ENCODE peak calls at places on chromosomes 11 and 22, in four cellular contexts. One of them, this sample, is unnamed.

GRCh38 chr11:30128269-30128932 is 102.4 kb upstream of the FSHB start:
- DNase-seq in fibroblast of mammary gland: peak; percentile 82
- DNase-seq in epithelial cell of esophagus: peak; percentile 64
- DNase-seq in Calu3: peak; percentile 4
- DNase-seq in this sample: no peak

GRCh38 chr11:118128310-118128709 is 24.3 kb downstream of the SCN4B start:
- DNase-seq in fibroblast of mammary gland: no peak
- DNase-seq in Calu3: no peak
- DNase-seq in epithelial cell of esophagus: no peak
- DNase-seq in this sample: no peak

GRCh38 chr11:27485930-27486773 is 13.6 kb upstream of the LGR4 start:
- DNase-seq in fibroblast of mammary gland: peak; percentile 67
- DNase-seq in epithelial cell of esophagus: peak; percentile 64
- DNase-seq in Calu3: peak; percentile 62
- DNase-seq in this sample: no peak

GRCh38 chr11:121426476-121427454 is 25.3 kb upstream of the SORL1 start:
- DNase-seq in epithelial cell of esophagus: no peak
- DNase-seq in fibroblast of mammary gland: no peak
- DNase-seq in Calu3: peak; percentile 16
- DNase-seq in this sample: peak; percentile 51

GRCh38 chr11:3087821-3088800 is 30.9 kb upstream of the CARS1 start:
- DNase-seq in fibroblast of mammary gland: peak; percentile 32
- DNase-seq in epithelial cell of esophagus: peak; percentile 33
- DNase-seq in Calu3: no peak
- DNase-seq in this sample: no peak

GRCh38 chr11:76768091-76769047 is 14.8 kb upstream of the TSKU start:
- DNase-seq in Calu3: no peak
- DNase-seq in epithelial cell of esophagus: peak; percentile 57
- DNase-seq in fibroblast of mammary gland: peak; percentile 20
- DNase-seq in this sample: no peak

GRCh38 chr22:23608583-23608982 is 23.5 kb downstream of the DRICH1 start:
- DNase-seq in epithelial cell of esophagus: no peak
- DNase-seq in Calu3: no peak
- DNase-seq in fibroblast of mammary gland: no peak
- DNase-seq in this sample: no peak

GRCh38 chr11:65380460-65381126 is 1.9 kb downstream of the SLC25A45 start:
- DNase-seq in Calu3: no peak
- DNase-seq in epithelial cell of esophagus: no peak
- DNase-seq in fibroblast of mammary gland: no peak
- DNase-seq in this sample: no peak

GRCh38 chr11:35619754-35620640 is 1.7 kb downstream of the FJX1 start:
- DNase-seq in Calu3: peak; percentile 49
- DNase-seq in fibroblast of mammary gland: no peak
- DNase-seq in epithelial cell of esophagus: peak; percentile 41
- DNase-seq in this sample: no peak

GRCh38 chr11:72764503-72764902 is 12.3 kb upstream of the ARAP1 start:
- DNase-seq in epithelial cell of esophagus: no peak
- DNase-seq in Calu3: no peak
- DNase-seq in fibroblast of mammary gland: no peak
- DNase-seq in this sample: no peak

GRCh38 chr11:2305140-2305861 is 3.5 kb downstream of the TSPAN32 start:
- DNase-seq in epithelial cell of esophagus: peak; percentile 68
- DNase-seq in fibroblast of mammary gland: peak; percentile 64
- DNase-seq in Calu3: peak; percentile 90
- DNase-seq in this sample: peak; percentile 74

GRCh38 chr11:95647355-95647754 is 142.2 kb downstream of the FAM76B start:
- DNase-seq in fibroblast of mammary gland: peak; percentile 82
- DNase-seq in Calu3: no peak
- DNase-seq in epithelial cell of esophagus: no peak
- DNase-seq in this sample: no peak

GRCh38 chr11:100825610-100826009 is 138.5 kb downstream of the ARHGAP42 start:
- DNase-seq in epithelial cell of esophagus: peak; percentile 33
- DNase-seq in fibroblast of mammary gland: no peak
- DNase-seq in Calu3: no peak
- DNase-seq in this sample: no peak

GRCh38 chr11:130785376-130786110 is 130.7 kb downstream of the SNX19 start:
- DNase-seq in Calu3: no peak
- DNase-seq in epithelial cell of esophagus: peak; percentile 42
- DNase-seq in fibroblast of mammary gland: peak; percentile 88
- DNase-seq in this sample: no peak

GRCh38 chr11:20031155-20032001 is 128.9 kb downstream of the DBX1 start:
- DNase-seq in epithelial cell of esophagus: peak; percentile 75
- DNase-seq in Calu3: peak; percentile 7
- DNase-seq in fibroblast of mammary gland: peak; percentile 87
- DNase-seq in this sample: no peak

GRCh38 chr11:2588809-2589537 is 110.8 kb downstream of the KCNQ1OT1 start:
- DNase-seq in Calu3: no peak
- DNase-seq in fibroblast of mammary gland: no peak
- DNase-seq in epithelial cell of esophagus: no peak
- DNase-seq in this sample: no peak

GRCh38 chr11:1744879-1745700 is 5.3 kb downstream of the IFITM10 start:
- DNase-seq in Calu3: no peak
- DNase-seq in epithelial cell of esophagus: no peak
- DNase-seq in fibroblast of mammary gland: no peak
- DNase-seq in this sample: no peak

GRCh38 chr11:73538381-73538872 is 59.5 kb downstream of the FAM168A start:
- DNase-seq in epithelial cell of esophagus: no peak
- DNase-seq in fibroblast of mammary gland: no peak
- DNase-seq in Calu3: no peak
- DNase-seq in this sample: no peak

GRCh38 chr11:113974741-113975470 is at the start of gene HTR3A:
- DNase-seq in Calu3: peak; percentile 87
- DNase-seq in epithelial cell of esophagus: peak; percentile 24
- DNase-seq in fibroblast of mammary gland: peak; percentile 8
- DNase-seq in this sample: no peak

GRCh38 chr11:35554491-35555237 is 29.2 kb upstream of the PAMR1 start:
- DNase-seq in Calu3: no peak
- DNase-seq in fibroblast of mammary gland: no peak
- DNase-seq in epithelial cell of esophagus: no peak
- DNase-seq in this sample: no peak

GRCh38 chr11:95443386-95443785 is 212.4 kb upstream of the SESN3 start:
- DNase-seq in fibroblast of mammary gland: no peak
- DNase-seq in epithelial cell of esophagus: no peak
- DNase-seq in Calu3: no peak
- DNase-seq in this sample: peak; percentile 23

GRCh38 chr11:134730096-134730495 is 318.1 kb upstream of the B3GAT1 start:
- DNase-seq in epithelial cell of esophagus: no peak
- DNase-seq in fibroblast of mammary gland: no peak
- DNase-seq in Calu3: no peak
- DNase-seq in this sample: no peak

DNA sequence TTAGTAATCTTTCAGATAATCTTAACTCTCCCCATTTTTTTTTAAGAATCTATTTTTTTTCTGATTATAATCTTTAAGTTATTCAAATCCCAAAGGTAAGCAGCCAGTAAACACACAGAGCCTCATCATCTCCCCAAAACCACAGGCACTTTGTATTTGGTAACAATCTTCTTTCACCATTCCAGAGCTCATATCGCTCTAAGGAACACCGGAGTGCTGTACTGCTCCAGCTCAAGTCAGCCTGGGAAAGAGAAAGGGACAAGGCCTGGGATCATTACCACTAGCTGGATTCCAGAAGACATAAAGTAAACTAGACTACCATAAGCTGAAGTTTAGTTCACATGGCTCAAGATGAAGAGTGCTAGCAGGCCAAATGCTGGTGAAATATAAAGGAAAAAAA is 73.0 kb upstream of the APOA1 start:
- DNase-seq in Calu3: no peak
- DNase-seq in fibroblast of mammary gland: peak; percentile 49
- DNase-seq in epithelial cell of esophagus: no peak
- DNase-seq in this sample: no peak
- TF ChIP-seq CTCF in Calu3: no peak
- TF ChIP-seq CTCF in fibroblast of mammary gland: no peak
- TF ChIP-seq CTCF in epithelial cell of esophagus: no peak
- TF ChIP-seq CTCF in this sample: no peak

GRCh38 chr11:119130662-119131061 is 9.3 kb downstream of the HINFP start:
- DNase-seq in Calu3: no peak
- DNase-seq in epithelial cell of esophagus: no peak
- DNase-seq in fibroblast of mammary gland: peak; percentile 11
- DNase-seq in this sample: no peak

DNA sequence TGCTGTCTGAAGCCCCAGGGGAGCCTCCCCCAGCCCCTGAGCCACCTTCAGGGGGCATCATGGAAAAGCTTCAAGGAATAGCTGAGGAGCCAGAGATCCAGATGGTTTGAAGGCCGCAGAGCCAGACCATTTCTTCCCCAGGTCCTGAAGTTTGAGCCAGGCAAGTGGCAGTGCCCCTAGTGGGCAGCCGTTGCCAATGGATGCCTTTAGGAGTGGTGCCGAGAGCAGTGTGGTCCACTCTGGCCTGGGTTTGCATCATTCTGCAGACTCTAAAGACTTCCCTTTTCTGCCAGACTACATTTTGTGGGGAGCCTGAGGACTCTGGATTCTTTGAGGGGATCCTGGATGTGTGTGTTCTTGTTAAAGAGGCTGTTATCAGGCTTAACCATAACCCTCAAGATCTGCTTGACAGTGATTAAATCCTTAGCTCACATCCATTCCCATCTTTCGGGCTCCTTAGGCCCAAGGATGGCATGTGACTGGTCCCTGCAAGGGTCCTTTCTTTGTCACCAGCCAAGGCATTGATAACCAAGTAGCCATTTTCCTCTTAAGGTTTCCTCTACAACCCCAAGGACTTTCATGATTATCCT is 13.1 kb downstream of the HINFP start:
- DNase-seq in fibroblast of mammary gland: no peak
- DNase-seq in epithelial cell of esophagus: peak; percentile 20
- DNase-seq in Calu3: peak; percentile 16
- DNase-seq in this sample: no peak
- TF ChIP-seq CTCF in fibroblast of mammary gland: peak; percentile 48
- TF ChIP-seq CTCF in epithelial cell of esophagus: peak; percentile 58
- TF ChIP-seq CTCF in Calu3: peak; percentile 36
- TF ChIP-seq CTCF in this sample: peak; percentile 31

DNA sequence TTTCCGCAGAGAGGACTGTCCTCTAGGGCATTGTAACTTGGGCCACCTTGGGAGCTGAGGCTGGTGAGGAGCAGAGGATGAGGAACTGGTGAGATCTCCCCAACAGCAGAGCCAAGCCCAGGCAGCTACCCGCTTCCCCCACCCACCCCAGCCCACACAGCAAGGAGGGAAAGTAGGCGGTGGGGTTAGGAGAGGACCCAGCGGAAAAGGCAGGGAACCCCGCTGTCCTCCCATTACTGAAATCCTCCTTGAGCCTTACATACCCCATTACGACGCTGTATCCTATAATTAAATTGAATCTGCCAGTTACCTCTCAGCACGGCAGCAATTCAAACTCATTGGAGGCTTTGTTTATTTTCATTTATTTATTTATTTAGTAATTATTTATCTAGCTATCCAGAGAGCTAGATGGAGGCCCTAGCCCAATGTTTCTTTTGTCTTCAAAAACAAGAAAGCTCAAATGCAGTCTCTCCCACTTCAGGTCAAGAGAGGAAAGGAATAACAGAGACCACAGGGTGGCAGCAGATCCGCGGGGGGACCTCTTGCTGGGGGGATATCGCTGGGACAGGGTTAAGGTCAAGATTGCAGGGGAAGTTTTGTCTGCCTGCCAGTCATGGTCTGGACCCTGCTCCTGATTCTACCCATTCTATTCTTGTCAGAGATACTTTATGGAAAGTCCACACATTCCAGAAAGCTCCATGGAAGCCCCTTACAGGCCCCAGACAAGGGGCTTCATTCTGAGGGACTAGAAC is 218.0 kb downstream of the ST3GAL4 start:
- DNase-seq in fibroblast of mammary gland: no peak
- DNase-seq in epithelial cell of esophagus: no peak
- DNase-seq in Calu3: no peak
- DNase-seq in this sample: no peak
- TF ChIP-seq CTCF in fibroblast of mammary gland: peak; percentile 9
- TF ChIP-seq CTCF in epithelial cell of esophagus: no peak
- TF ChIP-seq CTCF in Calu3: no peak
- TF ChIP-seq CTCF in this sample: no peak

DNA sequence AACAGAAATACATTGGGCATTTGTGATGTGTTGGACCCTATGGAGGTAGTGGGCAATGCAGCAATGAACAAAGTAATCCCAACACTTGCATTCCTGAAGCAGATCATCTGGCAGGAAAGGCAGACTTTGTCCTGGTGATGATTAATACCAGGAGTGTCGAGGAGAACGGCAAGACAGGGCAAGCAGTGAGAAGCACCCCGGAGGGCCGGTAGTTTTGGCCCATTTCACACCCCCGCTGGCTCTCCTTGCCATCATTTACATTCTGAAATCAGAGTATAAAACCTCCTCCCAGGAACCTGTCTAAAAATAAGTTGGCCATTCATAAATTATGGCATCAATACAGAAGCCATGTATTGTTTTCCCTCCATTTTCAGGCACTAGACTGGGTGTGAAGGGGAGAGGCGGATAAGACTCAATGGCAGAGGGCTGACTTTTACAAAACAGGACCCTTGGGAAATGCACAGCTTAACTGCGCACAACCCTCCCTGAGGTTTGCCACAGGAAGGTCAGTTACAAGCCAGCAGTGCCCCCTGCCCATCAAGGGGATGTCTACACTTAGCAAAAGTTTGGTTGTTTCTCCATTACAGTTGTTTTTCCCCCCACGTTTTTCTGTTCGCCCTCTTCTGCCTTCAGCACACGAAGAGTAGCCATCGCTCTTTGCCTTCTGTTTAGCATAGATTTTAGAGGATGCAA is 55.6 kb downstream of the OPCML start:
- DNase-seq in epithelial cell of esophagus: peak; percentile 67
- DNase-seq in fibroblast of mammary gland: no peak
- DNase-seq in Calu3: no peak
- DNase-seq in this sample: no peak
- TF ChIP-seq CTCF in epithelial cell of esophagus: no peak
- TF ChIP-seq CTCF in fibroblast of mammary gland: no peak
- TF ChIP-seq CTCF in Calu3: no peak
- TF ChIP-seq CTCF in this sample: no peak

GRCh38 chr22:32103648-32104326 is 55.3 kb downstream of the C22orf42 start:
- DNase-seq in epithelial cell of esophagus: peak; percentile 39
- DNase-seq in Calu3: no peak
- DNase-seq in fibroblast of mammary gland: peak; percentile 27
- DNase-seq in this sample: no peak
- TF ChIP-seq CTCF in epithelial cell of esophagus: peak; percentile 29
- TF ChIP-seq CTCF in Calu3: peak; percentile 40
- TF ChIP-seq CTCF in fibroblast of mammary gland: peak; percentile 38
- TF ChIP-seq CTCF in this sample: peak; percentile 65

GRCh38 chr11:11788067-11788710 is 53.6 kb upstream of the USP47 start:
- DNase-seq in epithelial cell of esophagus: no peak
- DNase-seq in fibroblast of mammary gland: no peak
- DNase-seq in Calu3: no peak
- DNase-seq in this sample: no peak
- TF ChIP-seq CTCF in epithelial cell of esophagus: no peak
- TF ChIP-seq CTCF in fibroblast of mammary gland: no peak
- TF ChIP-seq CTCF in Calu3: no peak
- TF ChIP-seq CTCF in this sample: peak; percentile 47

GRCh38 chr11:82229346-82229745 is 504.3 kb downstream of the FAM181B start:
- DNase-seq in fibroblast of mammary gland: peak; percentile 28
- DNase-seq in epithelial cell of esophagus: peak; percentile 47
- DNase-seq in Calu3: no peak
- DNase-seq in this sample: no peak
- TF ChIP-seq CTCF in fibroblast of mammary gland: peak; percentile 30
- TF ChIP-seq CTCF in epithelial cell of esophagus: peak; percentile 54
- TF ChIP-seq CTCF in Calu3: no peak
- TF ChIP-seq CTCF in this sample: no peak

DNA sequence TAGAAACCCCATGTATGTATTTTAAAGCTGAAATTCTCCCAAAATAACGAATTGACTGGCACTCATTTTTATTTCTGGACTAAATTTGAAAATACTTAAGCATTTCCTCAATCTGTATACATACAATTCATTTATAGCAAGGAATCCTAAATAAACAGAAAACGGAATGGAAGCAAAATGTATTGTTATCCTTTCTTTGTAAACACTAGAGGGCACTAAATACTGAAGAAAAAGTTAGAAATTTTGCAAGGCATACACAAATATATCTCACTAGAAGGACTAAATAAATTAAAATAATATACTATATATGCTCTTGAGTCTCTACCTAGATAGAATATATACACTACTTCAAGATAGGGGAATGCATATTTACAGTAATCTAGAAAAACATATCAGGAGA is 23.1 kb upstream of the ANO5 start:
- DNase-seq in epithelial cell of esophagus: no peak
- DNase-seq in Calu3: no peak
- DNase-seq in fibroblast of mammary gland: no peak
- DNase-seq in this sample: no peak
- TF ChIP-seq CTCF in epithelial cell of esophagus: no peak
- TF ChIP-seq CTCF in Calu3: no peak
- TF ChIP-seq CTCF in fibroblast of mammary gland: peak; percentile 15
- TF ChIP-seq CTCF in this sample: no peak